ENCODE peak calls at places on chromosomes 16 and 17, in four cellular contexts. I, S, K and X are unnamed samples.

GRCh38 chr17:68290268-68290954 is 516 bp downstream of the SLC16A6 start:
- DNase-seq in I (no peak), S (peak), K (no peak), X (no peak)

GRCh38 chr17:28347261-28347891 is 10.0 kb downstream of the POLDIP2 start:
- DNase-seq in I (peak), S (no peak), K (no peak), X (no peak)

GRCh38 chr17:48722924-48723554 is at the start of gene PRAC2:
- DNase-seq in I (no peak), S (no peak), K (no peak), X (no peak)

GRCh38 chr17:17393976-17394375 is 82.8 kb upstream of the MED9 start:
- DNase-seq in I (no peak), S (no peak), K (no peak), X (no peak)

GRCh38 chr16:75519175-75519574 is 16.7 kb downstream of the CHST5 start:
- DNase-seq in I (no peak), S (no peak), K (no peak), X (no peak)

GRCh38 chr16:89383095-89384003 is 107.0 kb downstream of the ANKRD11 start:
- DNase-seq in I (peak), S (peak), K (no peak), X (peak)

GRCh38 chr16:84754353-84754856 is 54.6 kb downstream of the USP10 start:
- DNase-seq in I (peak), S (peak), K (no peak), X (peak)

GRCh38 chr17:42171831-42172230 is 9.1 kb downstream of the KCNH4 start:
- DNase-seq in I (no peak), S (no peak), K (no peak), X (no peak)

GRCh38 chr16:1817276-1817589 is 9.4 kb downstream of the HAGH start:
- DNase-seq in I (no peak), S (no peak), K (no peak), X (no peak)

GRCh38 chr16:81885976-81886586 is 107.0 kb downstream of the PLCG2 start:
- DNase-seq in I (peak), S (peak), K (no peak), X (peak)

GRCh38 chr17:28928061-28928460 is 23.3 kb downstream of the PHF12 start:
- DNase-seq in I (no peak), S (no peak), K (no peak), X (peak)

GRCh38 chr17:41404024-41404651 is 6.7 kb upstream of the KRT31 start:
- DNase-seq in I (peak), S (no peak), K (no peak), X (peak)

GRCh38 chr16:85646976-85647375 is 33.9 kb downstream of the GSE1 start:
- DNase-seq in I (no peak), S (no peak), K (no peak), X (no peak)

GRCh38 chr16:49203361-49203760 is 78.3 kb downstream of the CBLN1 start:
- DNase-seq in I (no peak), S (no peak), K (no peak), X (no peak)

GRCh38 chr16:27369806-27370205 is 32.2 kb upstream of the IL21R start:
- DNase-seq in I (no peak), S (no peak), K (no peak), X (no peak)

GRCh38 chr17:76872221-76872873 is 4.1 kb downstream of the MGAT5B start:
- DNase-seq in I (peak), S (no peak), K (no peak), X (peak)

GRCh38 chr17:34720760-34721159 is 141.4 kb downstream of the TMEM132E start:
- DNase-seq in I (no peak), S (no peak), K (no peak), X (no peak)

GRCh38 chr17:74361613-74362391 is at the start of gene BTBD17:
- DNase-seq in I (no peak), S (no peak), K (no peak), X (peak)

GRCh38 chr17:8707591-8708453 is 36.8 kb downstream of the CCDC42 start:
- DNase-seq in I (peak), S (peak), K (no peak), X (peak)

GRCh38 chr17:75822119-75822799 is 21.9 kb downstream of the UNC13D start:
- DNase-seq in I (no peak), S (no peak), K (no peak), X (no peak)

GRCh38 chr17:66712453-66712852 is 122.5 kb upstream of the CACNG5 start:
- DNase-seq in I (no peak), S (no peak), K (no peak), X (no peak)

GRCh38 chr17:82200743-82201497 is 11.7 kb downstream of the CCDC57 start:
- DNase-seq in I (no peak), S (peak), K (no peak), X (peak)

GRCh38 chr17:66663041-66663494 is 171.8 kb upstream of the CACNG5 start:
- DNase-seq in I (no peak), S (no peak), K (no peak), X (no peak)

GRCh38 chr17:58332720-58333395 is 4.3 kb upstream of the TSPOAP1 start:
- DNase-seq in I (no peak), S (peak), K (no peak), X (peak)

GRCh38 chr16:24075929-24076716 is 180.0 kb upstream of the CACNG3 start:
- DNase-seq in I (no peak), S (peak), K (peak), X (peak)

GRCh38 chr17:50087246-50087911 is 7.8 kb upstream of the PDK2 start:
- DNase-seq in I (peak), S (peak), K (no peak), X (peak)